ENCODE peak calls at places on chromosomes 4 and X, in eight cellular contexts. I is GM12891, X is transverse colon, P is A549, K is NB4, D is lower leg skin, B is ovary, Y is breast epithelium. S is an unnamed sample.

GRCh38 chr4:7189475-7190277 is 2.7 kb upstream of the SORCS2 start:
- DNase-seq in I (no peak), X (no peak), P (no peak), K (no peak), D (peak; percentile 75), B (no peak), Y (no peak), S (no peak)

GRCh38 chr4:28278676-28279075 is 1418.0 kb downstream of the STIM2 start:
- DNase-seq in I (no peak), X (no peak), P (no peak), K (no peak), D (no peak), B (no peak), Y (no peak), S (no peak)

GRCh38 chrX:87664381-87664780 is 146.8 kb downstream of the KLHL4 start:
- DNase-seq in I (no peak), X (no peak), P (peak; percentile 2), K (peak; percentile 29), D (no peak), B (no peak), Y (no peak), S (peak; percentile 7)

GRCh38 chrX:19814240-19814639 is 73.2 kb downstream of the SH3KBP1 start:
- DNase-seq in I (no peak), X (no peak), P (no peak), K (peak; percentile 78), D (no peak), B (no peak), Y (no peak), S (peak; percentile 9)

GRCh38 chr4:5800496-5800895 is 89.5 kb downstream of the EVC start:
- DNase-seq in I (no peak), X (no peak), P (no peak), K (no peak), D (peak; percentile 59), B (no peak), Y (no peak), S (no peak)

GRCh38 chr4:24965627-24966026 is 52.8 kb upstream of the CCDC149 start:
- DNase-seq in I (no peak), X (no peak), P (no peak), K (peak; percentile 58), D (no peak), B (no peak), Y (no peak), S (peak; percentile 45)

GRCh38 chrX:15947648-15948317 is 93.2 kb upstream of the AP1S2 start:
- DNase-seq in I (no peak), X (no peak), P (no peak), K (peak; percentile 16), D (no peak), B (no peak), Y (no peak), S (no peak)

GRCh38 chrX:40864972-40865371 is 129.6 kb upstream of the MED14 start:
- DNase-seq in I (no peak), X (no peak), P (no peak), K (no peak), D (no peak), B (no peak), Y (no peak), S (no peak)

GRCh38 chr4:53510316-53510715 is 81.0 kb downstream of the LNX1 start:
- DNase-seq in I (no peak), X (no peak), P (no peak), K (no peak), D (no peak), B (no peak), Y (no peak), S (no peak)

GRCh38 chrX:17596546-17597205 is 140.6 kb upstream of the SCML1 start:
- DNase-seq in I (no peak), X (no peak), P (no peak), K (no peak), D (no peak), B (no peak), Y (no peak), S (no peak)

GRCh38 chr4:5770051-5770450 is 59.0 kb downstream of the EVC start:
- DNase-seq in I (no peak), X (no peak), P (no peak), K (no peak), D (peak; percentile 72), B (no peak), Y (no peak), S (no peak)

GRCh38 chr4:14284578-14284977 is 657.1 kb upstream of the BOD1L1 start:
- DNase-seq in I (no peak), X (no peak), P (no peak), K (no peak), D (no peak), B (no peak), Y (no peak), S (no peak)

GRCh38 chr4:186727977-186728519 is 4.4 kb upstream of the FAT1 start:
- DNase-seq in I (no peak), X (no peak), P (no peak), K (no peak), D (no peak), B (no peak), Y (no peak), S (no peak)

GRCh38 chr4:81003549-81004240 is 26.8 kb upstream of the BMP3 start:
- DNase-seq in I (no peak), X (peak; percentile 19), P (no peak), K (no peak), D (no peak), B (no peak), Y (no peak), S (no peak)

GRCh38 chrX:48786341-48786800 is at the start of gene GATA1:
- DNase-seq in I (no peak), X (no peak), P (no peak), K (peak; percentile 35), D (peak; percentile 79), B (no peak), Y (no peak), S (peak; percentile 80)
- TF ChIP-seq POLR2A in I (no peak), X (no peak), P (no peak), K (no peak), D (no peak), B (no peak), Y (no peak), S (peak; percentile 72)

GRCh38 chr4:118281611-118282442 is 71.0 kb downstream of the PRSS12 start:
- DNase-seq in I (no peak), X (no peak), P (no peak), K (peak; percentile 58), D (no peak), B (peak; percentile 37), Y (no peak), S (peak; percentile 7)

GRCh38 chr4:118279920-118280432 is 72.8 kb downstream of the PRSS12 start:
- DNase-seq in I (no peak), X (no peak), P (no peak), K (peak; percentile 39), D (no peak), B (no peak), Y (no peak), S (peak; percentile 17)

GRCh38 chr4:118279328-118279727 is 73.5 kb downstream of the PRSS12 start:
- DNase-seq in I (no peak), X (no peak), P (no peak), K (peak; percentile 18), D (no peak), B (no peak), Y (no peak), S (peak; percentile 68)

GRCh38 chr4:118278473-118279274 is 74.1 kb downstream of the PRSS12 start:
- DNase-seq in I (peak; percentile 69), X (peak; percentile 98), P (peak; percentile 86), K (peak; percentile 95), D (peak; percentile 99), B (peak; percentile 97), Y (peak; percentile 97), S (peak; percentile 95)

GRCh38 chr4:118280501-118281218 is 72.1 kb downstream of the PRSS12 start:
- DNase-seq in I (no peak), X (peak; percentile 69), P (peak; percentile 18), K (peak; percentile 84), D (no peak), B (peak; percentile 49), Y (peak; percentile 55), S (peak; percentile 76)
- TF ChIP-seq POLR2A in I (no peak), X (no peak), P (no peak), K (peak; percentile 15), D (no peak), B (no peak), Y (no peak), S (peak; percentile 64)

GRCh38 chr4:117085185-117085701 is at the start of gene TRAM1L1:
- DNase-seq in I (peak; percentile 40), X (peak; percentile 40), P (peak; percentile 26), K (no peak), D (peak; percentile 83), B (peak; percentile 37), Y (no peak), S (peak; percentile 26)
- TF ChIP-seq POLR2A in I (no peak), X (no peak), P (peak; percentile 61), K (no peak), D (no peak), B (no peak), Y (no peak), S (no peak)

DNA sequence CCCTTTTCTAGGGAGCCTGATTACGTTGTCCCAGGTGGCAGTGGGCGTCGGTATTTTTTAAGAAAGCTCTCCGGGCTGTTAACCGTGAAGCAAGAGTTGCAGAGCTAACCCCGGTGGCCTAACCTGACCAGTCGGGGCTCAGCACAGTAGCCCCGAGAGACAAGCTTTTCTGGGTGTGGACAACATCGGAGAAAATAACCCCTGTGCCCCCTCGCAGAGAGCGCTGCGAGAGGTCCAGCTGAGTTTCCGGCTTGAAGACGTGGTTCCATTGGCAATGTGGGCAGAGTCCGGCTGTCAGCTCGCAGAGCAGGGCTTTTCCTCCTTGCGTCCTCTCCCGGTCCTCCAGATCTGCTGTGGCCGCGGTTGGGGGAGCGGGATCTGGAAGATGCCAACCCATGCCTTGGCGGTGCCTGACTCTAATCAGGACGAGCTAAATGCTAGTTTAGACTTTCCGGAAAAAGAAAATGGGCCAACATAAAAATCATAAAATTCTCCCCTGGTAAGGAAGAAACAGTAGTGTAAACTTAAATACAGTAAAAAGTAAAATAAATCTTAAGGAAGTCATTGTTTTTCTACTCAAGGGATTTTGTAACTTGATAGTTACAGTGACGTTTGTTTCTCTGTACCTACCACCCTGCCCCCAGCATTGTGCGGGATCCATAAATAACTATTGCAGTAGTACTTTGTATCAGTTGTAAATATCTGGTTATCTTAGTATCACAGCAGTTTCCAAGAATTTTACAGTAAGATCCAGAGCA is 603 bp upstream of the PLA2G12A start:
- DNase-seq in I (no peak), X (peak; percentile 68), P (peak; percentile 25), K (no peak), D (peak; percentile 87), B (peak; percentile 59), Y (peak; percentile 27), S (peak; percentile 44)
- TF ChIP-seq POLR2A in I (no peak), X (peak; percentile 19), P (no peak), K (no peak), D (no peak), B (no peak), Y (no peak), S (no peak)

DNA sequence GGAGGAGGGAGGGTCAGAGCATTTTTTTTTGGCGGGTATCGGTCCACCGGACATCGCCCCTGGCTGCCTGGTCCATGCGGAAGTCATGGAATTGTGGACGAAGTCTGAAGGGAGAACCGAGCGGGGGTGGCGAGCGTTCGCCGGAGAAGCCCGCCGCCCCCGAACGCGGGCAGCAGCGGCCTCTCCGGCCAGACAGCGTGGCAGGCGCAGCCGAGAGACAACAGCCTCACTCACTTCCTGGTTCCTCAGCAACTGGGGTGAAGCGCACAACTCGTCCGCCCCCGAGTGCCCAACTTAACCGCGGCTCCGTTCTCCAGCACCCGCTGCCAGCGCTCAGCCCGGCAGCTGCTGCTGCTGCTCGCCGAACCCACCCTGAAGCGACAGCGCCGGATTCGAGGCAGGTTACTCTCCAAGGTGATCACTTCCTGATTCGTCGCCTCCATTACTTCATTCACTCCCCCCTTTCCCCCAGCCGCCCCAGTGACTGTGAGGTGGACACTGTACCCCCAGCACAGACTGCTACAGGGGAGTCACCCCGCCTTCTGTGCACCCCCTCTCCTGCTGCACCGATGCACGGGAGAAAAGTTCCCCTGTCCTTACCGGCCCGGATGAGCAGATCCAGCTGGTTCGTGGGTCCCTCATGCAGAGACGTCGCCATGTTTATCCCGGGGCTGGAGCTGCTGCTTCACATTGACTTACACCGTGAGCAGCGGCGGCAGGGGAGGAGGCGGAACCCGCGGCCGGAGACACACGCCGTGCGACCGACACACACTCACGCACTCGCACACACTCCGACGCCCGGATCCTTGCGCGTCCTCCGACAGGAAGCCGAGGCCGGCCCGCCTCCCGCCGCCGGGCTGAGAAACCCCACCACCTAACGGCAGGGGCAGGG is 68.2 kb downstream of the NOCT start:
- DNase-seq in I (peak; percentile 66), X (peak; percentile 90), P (peak; percentile 40), K (peak; percentile 96), D (peak; percentile 96), B (peak; percentile 83), Y (peak; percentile 74), S (peak; percentile 95)
- TF ChIP-seq POLR2A in I (peak; percentile 77), X (peak; percentile 84), P (peak; percentile 41), K (peak; percentile 61), D (no peak), B (no peak), Y (no peak), S (peak; percentile 69)

S was measured in erythroblast.